ENCODE peak calls at places on chromosomes 13 and 19, in four cellular contexts. S is GM12892; W is stimulated activated CD8-positive, alpha-beta memory T cell treated with anti-CD3 and anti-CD28 coated beads, Interleukin-12 subunit alpha, Interleukin-12 subunit beta, amount 100 ng/mL, for 4 hours; D is foreskin fibroblast. I is an unnamed sample.

GRCh38 chr13:38566526-38566925 is 120.4 kb upstream of the FREM2 start:
- DNase-seq in W (no peak), D (peak), S (no peak), I (no peak)

GRCh38 chr13:30576528-30576927 is 41.2 kb upstream of the USPL1 start:
- DNase-seq in W (no peak), S (no peak), D (peak), I (no peak)

GRCh38 chr19:10748924-10749434 is 31.1 kb downstream of the DNM2 start:
- DNase-seq in D (peak), W (no peak), S (no peak), I (no peak)

GRCh38 chr13:80469841-80470378 is 129.0 kb upstream of the SPRY2 start:
- DNase-seq in S (no peak), D (peak), W (no peak), I (no peak)

GRCh38 chr19:45767410-45767880 is 1.6 kb downstream of the SIX5 start:
- DNase-seq in S (no peak), D (peak), W (no peak), I (no peak)

GRCh38 chr13:101970339-101970738 is 431.5 kb downstream of the FGF14 start:
- DNase-seq in S (no peak), W (no peak), D (no peak), I (no peak)

GRCh38 chr13:28540612-28541011 is 45.7 kb upstream of the FLT1 start:
- DNase-seq in S (no peak), D (peak), W (no peak), I (no peak)

GRCh38 chr19:45887311-45887710 is 1.4 kb upstream of the IRF2BP1 start:
- DNase-seq in W (no peak), D (no peak), S (no peak), I (no peak)

GRCh38 chr19:45553464-45553863 is 31.1 kb downstream of the OPA3 start:
- DNase-seq in D (no peak), W (no peak), S (no peak), I (no peak)

GRCh38 chr19:35037716-35038622 is 3.6 kb upstream of the HPN start:
- DNase-seq in W (no peak), D (peak), S (peak), I (no peak)

GRCh38 chr19:16561382-16561781 is 10.8 kb downstream of the SLC35E1 start:
- DNase-seq in S (no peak), W (no peak), D (no peak), I (no peak)

GRCh38 chr13:37531054-37531453 is 67.5 kb downstream of the POSTN start:
- DNase-seq in W (no peak), S (no peak), D (peak), I (no peak)

GRCh38 chr13:40590112-40590862 is 76.2 kb downstream of the FOXO1 start:
- DNase-seq in W (no peak), S (no peak), D (no peak), I (no peak)

GRCh38 chr19:46015080-46015960 is 7.5 kb downstream of the PGLYRP1 start:
- DNase-seq in S (peak), W (peak), D (peak), I (peak)

GRCh38 chr13:107864543-107865460 is 350.5 kb downstream of the LIG4 start:
- DNase-seq in W (no peak), D (peak), S (no peak), I (no peak)

GRCh38 chr19:13163609-13164364 is 13.6 kb downstream of the IER2 start:
- DNase-seq in S (no peak), D (peak), W (no peak), I (no peak)

GRCh38 chr19:45676851-45677263 is 8.8 kb downstream of the GIPR start:
- DNase-seq in D (no peak), W (peak), S (peak), I (no peak)

I was measured in activated gamma-delta T cell.